ENCODE peak calls at places on chromosomes 16 and 17, in nine cellular contexts. P is NCI-H1105; B is AG04449; A is sciatic nerve; T is HFFc6; R is BJ; C is H4; X is stimulated activated effector memory CD8-positive, alpha-beta T cell treated with anti-CD3 and anti-CD28 coated beads, Interleukin-12 subunit alpha, Interleukin-12 subunit beta, amount 100 ng/mL, for 72 hours; F is foreskin fibroblast. Q is an unnamed sample.

GRCh38 chr16:53111078-53111776 is 56.4 kb downstream of the CHD9 start:
- DNase-seq in R (no peak), T (no peak), A (no peak), C (no peak), X (no peak), P (no peak), F (no peak), B (no peak), Q (no peak)

GRCh38 chr16:19291459-19291858 is 5.9 kb downstream of the CLEC19A start:
- DNase-seq in P (no peak), R (no peak), T (no peak), X (no peak), C (no peak), A (no peak), F (no peak), B (no peak), Q (no peak)

GRCh38 chr17:39604911-39605491 is 2.7 kb downstream of the NEUROD2 start:
- DNase-seq in F (no peak), T (no peak), C (no peak), X (peak), P (no peak), B (no peak), A (no peak), R (no peak), Q (no peak)

GRCh38 chr17:31917065-31917529 is 15.6 kb upstream of the UTP6 start:
- DNase-seq in F (no peak), A (no peak), X (no peak), P (no peak), T (no peak), B (no peak), C (no peak), R (no peak), Q (no peak)

GRCh38 chr16:81237282-81237681 is 1.2 kb upstream of the BCO1 start:
- DNase-seq in C (no peak), P (no peak), T (no peak), A (no peak), B (no peak), F (no peak), X (no peak), R (no peak), Q (no peak)

GRCh38 chr17:35160354-35161201 is 13.0 kb downstream of the UNC45B start:
- DNase-seq in C (no peak), B (no peak), R (no peak), T (no peak), F (no peak), A (no peak), P (no peak), X (no peak), Q (no peak)

GRCh38 chr17:80006339-80006720 is 29.3 kb downstream of the TBC1D16 start:
- DNase-seq in B (no peak), R (no peak), A (no peak), F (no peak), X (no peak), P (no peak), C (no peak), T (no peak), Q (no peak)

GRCh38 chr17:76335716-76336381 is 17.9 kb downstream of the PRPSAP1 start:
- DNase-seq in A (no peak), R (no peak), P (no peak), B (no peak), F (no peak), X (no peak), C (no peak), T (no peak), Q (no peak)

GRCh38 chr17:77695386-77695785 is 263.1 kb upstream of the TNRC6C start:
- DNase-seq in C (no peak), F (no peak), P (no peak), T (no peak), A (no peak), B (no peak), R (no peak), X (no peak), Q (no peak)

GRCh38 chr17:48915459-48916282 is 7.5 kb downstream of the UBE2Z start:
- DNase-seq in A (no peak), F (peak), T (peak), B (peak), C (peak), P (no peak), R (peak), X (peak), Q (peak)

GRCh38 chr16:13630292-13630850 is 289.6 kb upstream of the ERCC4 start:
- DNase-seq in B (no peak), C (no peak), A (no peak), P (no peak), T (no peak), F (no peak), R (no peak), X (no peak), Q (no peak)

GRCh38 chr16:80285089-80285488 is 255.7 kb upstream of the DYNLRB2 start:
- DNase-seq in T (peak), F (peak), B (peak), A (no peak), R (peak), P (no peak), X (no peak), C (no peak), Q (peak)